ENCODE peak calls at places on chromosomes 7 and 10, in five cellular contexts. W, B, A, D and Z are unnamed samples.

GRCh38 chr10:8416192-8416701 is 361.8 kb downstream of the GATA3 start:
- DNase-seq in W (no peak), B (no peak), A (no peak), D (peak), Z (no peak)

GRCh38 chr7:47327698-47328391 is 254.1 kb downstream of the TNS3 start:
- DNase-seq in W (peak), B (no peak), A (peak), D (no peak), Z (peak)

GRCh38 chr7:26843696-26844095 is 20.7 kb downstream of the SKAP2 start:
- DNase-seq in W (no peak), B (no peak), A (no peak), D (no peak), Z (peak)

GRCh38 chr10:83332695-83333094 is 806.6 kb upstream of the GHITM start:
- DNase-seq in W (no peak), B (no peak), A (no peak), D (no peak), Z (peak)

GRCh38 chr7:30805931-30806330 is 34.7 kb downstream of the MINDY4 start:
- DNase-seq in W (no peak), B (no peak), A (no peak), D (no peak), Z (no peak)

GRCh38 chr7:479115-479947 is 40.3 kb downstream of the PDGFA start:
- DNase-seq in W (no peak), B (no peak), A (no peak), D (no peak), Z (no peak)

GRCh38 chr7:103613655-103614642 is 167.9 kb upstream of the SLC26A5 start:
- DNase-seq in W (no peak), B (no peak), A (no peak), D (no peak), Z (peak)

GRCh38 chr7:40299097-40299496 is 164.3 kb downstream of the SUGCT start:
- DNase-seq in W (no peak), B (no peak), A (peak), D (no peak), Z (peak)

GRCh38 chr7:151244156-151244870 is 4.2 kb downstream of the SMARCD3 start:
- DNase-seq in W (peak), B (no peak), A (no peak), D (peak), Z (peak)

DNA sequence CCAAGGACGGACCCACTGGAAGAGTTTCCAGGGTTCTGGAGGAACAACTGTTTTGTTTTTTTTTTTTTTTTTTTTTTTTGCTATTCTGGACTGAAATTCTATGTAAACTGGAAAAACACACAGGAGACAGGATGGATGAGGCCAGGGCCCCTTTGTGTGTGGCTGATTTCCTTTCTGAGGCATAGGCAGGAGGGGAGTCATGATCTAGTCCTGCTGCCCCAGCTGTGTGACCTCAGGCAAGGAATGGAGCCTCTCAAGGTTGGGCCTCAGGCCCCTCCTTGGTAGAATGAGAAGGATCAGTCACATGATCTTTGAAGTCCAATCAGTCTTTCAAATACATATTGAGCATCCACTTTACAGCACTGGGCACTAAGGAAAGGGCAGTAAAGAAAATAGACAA is 87.6 kb downstream of the SH3PXD2A start:
- DNase-seq in W (no peak), B (no peak), A (no peak), D (no peak), Z (no peak)
- H3K4me3 ChIP-seq in W (no peak), B (no peak), A (no peak), D (no peak), Z (no peak)

GRCh38 chr7:106070201-106070551 is 41.9 kb downstream of the SYPL1 start:
- DNase-seq in W (no peak), B (no peak), A (no peak), D (no peak), Z (peak)
- H3K4me3 ChIP-seq in W (no peak), B (no peak), A (no peak), D (no peak), Z (no peak)

DNA sequence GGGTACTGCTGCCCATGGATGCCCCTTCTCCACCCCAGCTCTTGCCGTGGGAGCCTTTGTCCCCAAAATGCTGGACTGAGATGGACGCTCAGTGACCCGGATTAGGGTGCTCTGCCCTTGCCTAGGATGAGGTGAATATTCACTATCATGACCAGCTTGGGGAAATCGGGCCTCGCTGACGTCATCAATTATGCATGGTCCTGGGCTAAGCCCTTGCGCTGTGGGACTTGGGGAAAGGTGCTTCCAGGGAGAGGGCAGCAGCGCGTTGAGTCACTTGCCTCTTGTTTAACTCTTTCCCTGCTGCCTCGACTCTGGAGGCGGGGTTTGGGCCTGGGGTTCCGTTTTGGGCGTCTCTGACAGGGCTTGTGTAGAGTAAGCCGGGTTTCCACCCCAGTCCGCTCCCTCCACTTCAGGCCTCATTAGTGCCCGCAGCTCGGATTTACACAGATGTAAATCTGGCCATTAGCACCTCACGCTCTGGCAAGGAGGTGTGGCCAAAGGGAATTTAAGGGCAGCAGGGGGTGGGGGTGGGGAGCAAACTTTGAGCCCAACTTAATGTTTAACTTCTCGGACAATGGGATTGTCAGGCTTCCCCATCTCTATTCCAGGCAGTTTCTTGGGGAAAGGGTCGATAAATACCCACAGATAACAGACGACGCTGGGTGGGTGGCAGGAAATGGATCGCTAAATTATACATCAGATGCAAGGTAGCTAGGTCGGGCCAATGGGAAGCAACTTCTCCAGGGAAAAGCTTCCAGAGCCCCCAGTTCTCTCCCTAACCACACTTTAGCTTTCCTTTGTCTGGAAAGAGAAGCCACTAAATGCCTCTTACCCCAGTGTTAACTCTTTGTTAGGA is 51.3 kb upstream of the TCF7L2 start:
- DNase-seq in W (no peak), B (no peak), A (no peak), D (no peak), Z (peak)
- H3K4me3 ChIP-seq in W (no peak), B (no peak), A (no peak), D (no peak), Z (no peak)

DNA sequence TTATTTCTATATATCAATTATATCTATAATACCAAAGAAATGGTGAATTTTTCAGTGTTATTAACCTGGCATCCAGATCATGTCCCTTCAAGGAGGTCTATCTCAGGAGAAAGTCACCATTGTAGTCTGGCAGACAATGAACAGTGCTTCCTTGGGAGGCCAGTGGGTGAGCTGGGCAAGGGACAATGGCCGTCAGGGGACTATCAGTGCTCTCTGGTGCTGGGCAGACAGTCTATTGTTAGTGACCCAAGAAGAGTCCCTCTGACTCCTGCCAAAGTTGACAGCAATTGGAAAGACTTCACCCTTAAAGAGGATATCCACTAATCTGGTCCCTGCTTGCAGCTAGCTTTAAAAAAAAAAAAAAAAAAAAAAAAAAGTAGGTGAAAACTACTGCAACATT is 7.1 kb downstream of the JAZF1 start:
- DNase-seq in W (no peak), B (no peak), A (no peak), D (no peak), Z (no peak)
- H3K4me3 ChIP-seq in W (no peak), B (no peak), A (no peak), D (no peak), Z (no peak)

GRCh38 chr10:6782378-6782777 is 202.3 kb upstream of the PRKCQ start:
- DNase-seq in W (no peak), B (no peak), A (no peak), D (no peak), Z (no peak)

GRCh38 chr10:6781133-6781770 is 201.2 kb upstream of the PRKCQ start:
- DNase-seq in W (no peak), B (no peak), A (no peak), D (no peak), Z (no peak)

GRCh38 chr10:6776170-6776569 is 196.1 kb upstream of the PRKCQ start:
- DNase-seq in W (no peak), B (no peak), A (no peak), D (no peak), Z (no peak)

GRCh38 chr10:6780008-6780677 is 200.1 kb upstream of the PRKCQ start:
- DNase-seq in W (no peak), B (no peak), A (no peak), D (no peak), Z (no peak)

GRCh38 chr10:6778992-6779701 is 199.1 kb upstream of the PRKCQ start:
- DNase-seq in W (no peak), B (peak), A (peak), D (no peak), Z (peak)
- H3K4me3 ChIP-seq in W (no peak), B (no peak), A (no peak), D (no peak), Z (peak)